ENCODE peak calls at places on chromosomes 1 and 21, in four cellular contexts. P, X, W and E are unnamed samples.

GRCh38 chr1:40984066-40984465 is 4.6 kb downstream of the CTPS1 start:
- DNase-seq in P (no peak), X (no peak), W (no peak), E (no peak)

GRCh38 chr1:247906504-247907047 is 11.2 kb downstream of the OR2W3 start:
- DNase-seq in P (no peak), X (no peak), W (no peak), E (no peak)

GRCh38 chr1:112714313-112715263 is 544 bp downstream of the PPM1J start:
- DNase-seq in P (no peak), X (peak), W (no peak), E (no peak)

GRCh38 chr1:71850515-71850914 is 431.8 kb downstream of the NEGR1 start:
- DNase-seq in P (no peak), X (no peak), W (no peak), E (no peak)

GRCh38 chr1:7040969-7041368 is 255.7 kb downstream of the CAMTA1 start:
- DNase-seq in P (no peak), X (no peak), W (no peak), E (no peak)

GRCh38 chr1:20183876-20184275 is 2.0 kb upstream of the UBXN10 start:
- DNase-seq in P (no peak), X (no peak), W (peak), E (no peak)

GRCh38 chr21:15003463-15004135 is 61.2 kb downstream of the NRIP1 start:
- DNase-seq in P (no peak), X (no peak), W (no peak), E (no peak)

GRCh38 chr1:154413177-154413576 is 8.0 kb downstream of the IL6R start:
- DNase-seq in P (no peak), X (no peak), W (no peak), E (no peak)

GRCh38 chr1:18854331-18855025 is 5.0 kb downstream of the TAS1R2 start:
- DNase-seq in P (no peak), X (no peak), W (no peak), E (no peak)

GRCh38 chr1:234912541-234913312 is 215.9 kb downstream of the TOMM20 start:
- DNase-seq in P (no peak), X (no peak), W (no peak), E (no peak)

GRCh38 chr21:17351766-17352165 is 161.1 kb upstream of the CXADR start:
- DNase-seq in P (no peak), X (no peak), W (no peak), E (no peak)

GRCh38 chr1:109890115-109890953 is 20.3 kb upstream of the CSF1 start:
- DNase-seq in P (no peak), X (no peak), W (no peak), E (no peak)

GRCh38 chr1:161733526-161733925 is 12.2 kb downstream of the FCRLB start:
- DNase-seq in P (no peak), X (no peak), W (no peak), E (no peak)

GRCh38 chr1:179144621-179145020 is 62.8 kb downstream of the TOR3A start:
- DNase-seq in P (no peak), X (no peak), W (no peak), E (no peak)

GRCh38 chr1:76170522-76170921 is 96.0 kb downstream of the ST6GALNAC3 start:
- DNase-seq in P (no peak), X (no peak), W (no peak), E (no peak)

GRCh38 chr1:62732327-62732726 is 44.1 kb upstream of the DOCK7 start:
- DNase-seq in P (no peak), X (no peak), W (peak), E (no peak)

GRCh38 chr21:43903451-43904091 is 38.5 kb downstream of the AGPAT3 start:
- DNase-seq in P (no peak), X (no peak), W (no peak), E (no peak)

GRCh38 chr1:35460796-35461195 is 96.4 kb downstream of the KIAA0319L start:
- DNase-seq in P (no peak), X (no peak), W (no peak), E (no peak)

GRCh38 chr1:46134660-46135331 is 2.4 kb upstream of the PIK3R3 start:
- DNase-seq in P (peak), X (no peak), W (no peak), E (no peak)

GRCh38 chr1:74755475-74755874 is 22.5 kb downstream of the TYW3 start:
- DNase-seq in P (no peak), X (no peak), W (no peak), E (no peak)

GRCh38 chr21:42118901-42119300 is 47.8 kb downstream of the UMODL1 start:
- DNase-seq in P (no peak), X (no peak), W (no peak), E (no peak)

GRCh38 chr1:153571706-153572105 is 6.1 kb upstream of the S100A2 start:
- DNase-seq in P (no peak), X (no peak), W (no peak), E (no peak)

GRCh38 chr1:77539510-77540142 is 142.8 kb downstream of the ZZZ3 start:
- DNase-seq in P (no peak), X (no peak), W (no peak), E (no peak)
- TF ChIP-seq SUZ12 in P (no peak), X (no peak), W (no peak), E (no peak)

DNA sequence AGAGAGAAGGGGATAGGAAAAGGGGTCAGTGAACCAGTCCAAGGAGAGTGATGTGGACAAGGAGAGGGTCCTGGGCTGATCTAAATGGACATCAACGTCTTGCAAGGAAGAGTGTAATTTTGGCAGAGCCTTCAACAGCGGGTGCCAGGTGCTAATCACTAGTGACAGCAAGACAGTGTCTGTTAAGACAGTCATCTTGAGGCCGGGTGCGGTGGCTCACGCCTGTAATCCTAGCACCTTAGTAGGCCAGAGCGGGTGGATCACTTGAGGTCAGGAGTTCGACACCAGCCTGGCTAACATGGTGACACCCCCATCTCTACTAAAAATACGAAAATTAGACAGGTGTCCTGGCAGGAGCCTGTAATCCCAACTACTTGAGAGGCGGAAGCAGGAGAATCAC is 12.2 kb upstream of the PADI6 start:
- DNase-seq in P (no peak), X (no peak), W (no peak), E (no peak)
- H3K9ac ChIP-seq in P (no peak), X (no peak), W (no peak), E (no peak)

GRCh38 chr1:1347663-1348419 is 1.4 kb downstream of the DVL1 start:
- DNase-seq in P (no peak), X (peak), W (peak), E (no peak)

GRCh38 chr1:1346501-1346890 is 2.7 kb downstream of the DVL1 start:
- DNase-seq in P (no peak), X (no peak), W (no peak), E (no peak)

GRCh38 chr1:1347026-1347595 is 2.1 kb downstream of the DVL1 start:
- DNase-seq in P (no peak), X (no peak), W (no peak), E (no peak)

GRCh38 chr1:1349256-1350012 is at the start of gene DVL1:
- DNase-seq in P (no peak), X (peak), W (no peak), E (no peak)

GRCh38 chr1:1348420-1349255 is 580 bp downstream of the DVL1 start:
- DNase-seq in P (no peak), X (no peak), W (no peak), E (no peak)
- TF ChIP-seq ZNF274 in P (no peak), X (no peak), W (no peak), E (no peak)

DNA sequence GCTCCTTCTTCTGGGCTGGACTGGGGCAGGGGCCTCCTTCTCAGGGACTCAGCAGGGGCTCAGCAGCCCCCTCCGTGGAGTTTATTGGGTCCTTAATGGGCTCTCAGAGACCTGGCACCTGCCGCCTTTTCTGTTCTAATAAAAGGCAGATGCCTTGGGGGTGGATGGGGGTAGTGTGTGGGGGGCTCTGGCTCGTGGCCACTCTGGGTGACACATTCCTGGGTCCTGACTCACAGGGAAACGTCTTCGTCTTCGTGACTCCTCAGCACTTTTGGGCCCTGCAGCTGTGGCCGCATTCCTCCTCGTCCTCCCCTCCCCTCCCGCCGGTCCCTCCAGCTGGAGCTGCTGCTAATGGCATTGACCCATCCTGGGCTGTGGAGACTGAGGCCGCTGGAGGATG is 107.8 kb upstream of the WNT4 start:
- DNase-seq in P (no peak), X (no peak), W (no peak), E (no peak)
- TF ChIP-seq SUZ12 in P (no peak), X (no peak), W (no peak), E (no peak)

DNA sequence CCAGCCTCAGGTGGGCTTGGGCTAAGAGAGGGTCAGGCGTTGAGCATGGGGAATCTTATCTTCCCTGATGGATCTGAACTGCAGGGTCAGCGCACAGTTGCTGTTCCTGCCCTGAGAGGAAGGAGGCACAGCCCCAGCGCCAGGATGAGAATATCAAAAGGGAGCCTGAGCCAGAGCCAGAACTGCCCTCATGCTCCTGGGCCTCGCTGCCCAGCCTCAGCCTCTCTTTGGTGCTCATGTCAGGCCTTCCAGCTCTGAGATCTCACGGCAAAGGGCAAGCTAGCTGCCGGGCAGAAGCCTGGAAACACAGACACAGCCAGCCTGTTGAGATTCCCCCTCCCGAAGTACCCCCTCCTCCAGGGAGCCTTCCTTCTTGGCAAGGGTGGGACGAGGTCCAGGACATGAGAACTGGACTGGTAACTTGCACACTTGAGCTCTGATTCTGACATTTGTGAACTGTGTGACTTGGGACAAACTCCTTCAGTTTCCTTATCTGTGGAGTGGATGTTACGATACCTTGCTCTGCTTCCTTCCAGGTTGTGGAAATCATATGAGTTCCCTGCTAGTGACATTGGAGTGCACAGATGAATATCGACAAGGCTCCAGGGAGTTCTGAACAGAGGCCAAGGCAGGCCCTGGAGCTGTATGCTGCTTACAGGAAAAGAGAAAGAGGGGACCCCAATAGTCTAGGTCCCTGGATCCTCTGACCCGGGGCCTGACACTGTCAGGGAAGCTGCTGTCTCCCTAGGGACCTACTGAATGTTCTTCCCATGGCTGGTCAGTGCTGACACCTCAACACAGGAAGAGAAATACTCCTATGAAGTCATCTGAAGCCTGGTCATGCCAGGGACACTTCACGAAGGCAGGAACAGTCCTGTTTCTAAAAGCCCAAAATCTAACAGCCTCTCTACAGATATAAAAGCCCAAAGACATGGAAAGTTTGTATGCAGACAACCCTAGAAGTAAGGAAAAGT is 1.4 kb upstream of the LAD1 start:
- DNase-seq in P (no peak), X (no peak), W (no peak), E (no peak)
- H3K9ac ChIP-seq in P (no peak), X (no peak), W (peak), E (peak)

GRCh38 chr21:44983421-44984206 is 43.8 kb downstream of the SLX9 start:
- DNase-seq in P (no peak), X (no peak), W (peak), E (no peak)

GRCh38 chr21:44977616-44978340 is 37.9 kb downstream of the SLX9 start:
- DNase-seq in P (no peak), X (no peak), W (no peak), E (no peak)

GRCh38 chr21:44982558-44983244 is 42.9 kb downstream of the SLX9 start:
- DNase-seq in P (no peak), X (no peak), W (peak), E (no peak)

GRCh38 chr21:44979687-44980561 is 40.1 kb downstream of the SLX9 start:
- DNase-seq in P (no peak), X (no peak), W (peak), E (no peak)

DNA sequence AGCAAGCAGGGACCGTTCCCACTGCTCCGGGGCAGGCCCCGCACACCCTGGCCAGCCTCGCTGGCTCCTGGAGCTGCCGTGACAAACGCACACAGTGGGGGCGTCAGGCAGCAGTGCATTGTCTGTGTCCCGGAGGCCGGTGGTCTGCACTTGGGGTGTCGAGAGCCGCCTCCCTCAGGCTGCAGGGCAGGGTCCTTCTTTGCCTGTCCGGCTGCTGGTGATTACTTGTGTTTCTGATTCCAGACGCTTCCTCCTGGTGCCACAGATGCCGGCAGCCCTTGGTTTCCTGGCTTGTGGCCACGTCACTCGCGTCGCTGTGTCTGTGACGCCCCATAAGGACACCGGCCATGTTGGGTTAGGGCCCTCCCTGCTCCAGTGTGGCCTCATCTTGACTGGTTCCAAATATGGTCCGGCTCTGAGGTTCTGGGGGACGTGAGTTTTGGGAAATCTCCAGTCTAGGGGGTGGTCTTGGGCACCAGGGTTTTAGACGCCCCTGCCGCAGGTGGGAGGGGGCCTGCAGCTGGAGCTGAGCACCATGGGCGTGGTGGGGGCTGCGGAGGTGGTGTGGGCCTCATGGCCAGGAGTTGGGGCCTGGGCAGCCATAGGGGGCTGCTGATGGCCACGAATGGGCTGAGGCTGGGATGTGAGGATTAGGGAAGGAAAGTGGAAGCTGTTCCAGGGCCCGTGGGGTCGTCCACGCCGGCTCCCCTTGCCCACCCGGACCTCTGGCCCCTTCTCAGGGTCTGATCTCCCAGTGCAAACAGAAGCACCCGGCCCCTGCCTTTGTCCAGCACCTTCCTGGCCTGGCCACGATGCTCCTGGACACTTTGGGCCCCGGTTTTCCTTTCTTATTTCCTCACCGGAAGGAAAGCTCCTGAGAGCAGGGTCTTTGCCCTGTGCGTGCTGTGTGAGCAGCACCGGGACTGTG is 41.0 kb downstream of the SLX9 start:
- DNase-seq in P (no peak), X (no peak), W (no peak), E (no peak)
- TF ChIP-seq ZNF274 in P (no peak), X (no peak), W (no peak), E (no peak)

GRCh38 chr1:87972818-87973217 is 644.1 kb downstream of the LMO4 start:
- DNase-seq in P (no peak), X (no peak), W (no peak), E (no peak)
- TF ChIP-seq SUZ12 in P (no peak), X (no peak), W (no peak), E (no peak)

DNA sequence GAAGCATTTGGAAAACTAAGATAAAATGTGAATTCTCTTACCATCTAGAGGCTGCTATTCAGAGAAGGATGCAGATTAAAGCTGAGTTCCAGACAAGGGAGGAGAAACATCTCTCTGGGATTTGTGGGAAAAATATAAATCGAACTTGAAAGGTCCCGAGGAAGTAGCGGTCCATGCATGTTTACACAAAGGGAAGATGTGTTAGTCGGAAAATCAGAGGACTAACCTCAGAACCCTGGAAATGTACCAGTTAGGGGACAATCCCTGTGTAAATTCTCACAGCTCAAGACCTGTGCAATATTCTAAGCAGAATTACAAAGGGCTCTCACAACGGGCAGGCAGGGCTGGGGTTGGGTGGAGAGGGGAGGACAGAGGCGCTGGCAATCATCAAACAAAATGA is 47.8 kb downstream of the KCNJ6 start:
- DNase-seq in P (no peak), X (no peak), W (no peak), E (no peak)
- H3K9ac ChIP-seq in P (no peak), X (no peak), W (no peak), E (no peak)

GRCh38 chr1:60130703-60131102 is 57.1 kb upstream of the C1orf87 start:
- DNase-seq in P (no peak), X (no peak), W (no peak), E (no peak)
- TF ChIP-seq ZNF274 in P (no peak), X (no peak), W (no peak), E (no peak)